ENCODE peak calls at places on chromosomes 5 and 9, in seven cellular contexts. D is activated CD4-positive, alpha-beta T cell treated with anti-CD3 and anti-CD28 coated beads for 24 hours; K is GDM1; N is cardiac fibroblast; O is dermis microvascular lymphatic vessel endothelial cell; T is globus pallidus; L is ELR. Q is an unnamed sample.

GRCh38 chr9:1052119-1052907 is 2.2 kb downstream of the DMRT2 start:
- DNase-seq in D (no peak), N (no peak), K (no peak), L (no peak), O (no peak), T (peak), Q (no peak)

GRCh38 chr9:133002147-133003070 is 23.9 kb downstream of the GFI1B start:
- DNase-seq in L (no peak), O (no peak), T (no peak), N (no peak), K (no peak), D (no peak), Q (no peak)

GRCh38 chr5:2738700-2739359 is 12.6 kb downstream of the IRX2 start:
- DNase-seq in O (no peak), K (no peak), L (no peak), N (no peak), T (no peak), D (no peak), Q (no peak)

GRCh38 chr9:93419023-93419422 is 32.5 kb upstream of the FAM120A start:
- DNase-seq in O (no peak), D (no peak), K (no peak), T (no peak), N (no peak), L (no peak), Q (no peak)

GRCh38 chr5:140140435-140140834 is 14.7 kb downstream of the IGIP start:
- DNase-seq in O (no peak), K (no peak), D (no peak), N (peak), T (no peak), L (no peak), Q (no peak)

GRCh38 chr9:122186301-122186700 is 26.6 kb downstream of the MORN5 start:
- DNase-seq in D (no peak), O (no peak), K (no peak), T (no peak), L (no peak), N (no peak), Q (no peak)

GRCh38 chr5:90562331-90562730 is 3.7 kb downstream of the ADGRV1 start:
- DNase-seq in T (no peak), N (no peak), L (no peak), D (no peak), K (no peak), O (no peak), Q (no peak)

GRCh38 chr5:126883801-126884200 is 106.9 kb downstream of the LMNB1 start:
- DNase-seq in N (peak), T (no peak), K (no peak), O (no peak), L (no peak), D (no peak), Q (no peak)

GRCh38 chr5:158992104-158992740 is 107.5 kb downstream of the EBF1 start:
- DNase-seq in D (no peak), K (no peak), L (no peak), O (no peak), T (no peak), N (peak), Q (peak)

GRCh38 chr9:122844137-122844536 is 15.7 kb upstream of the PDCL start:
- DNase-seq in L (no peak), N (no peak), T (no peak), K (no peak), O (no peak), D (no peak), Q (no peak)

GRCh38 chr5:2193142-2193922 is 310.6 kb upstream of the IRX4 start:
- DNase-seq in D (no peak), T (no peak), K (no peak), L (no peak), O (no peak), N (no peak), Q (no peak)

GRCh38 chr9:88745281-88746001 is 210.5 kb downstream of the NXNL2 start:
- DNase-seq in D (no peak), L (no peak), O (no peak), T (no peak), N (peak), K (no peak), Q (peak)

GRCh38 chr5:157649091-157649490 is 3.1 kb downstream of the SOX30 start:
- DNase-seq in N (no peak), O (no peak), D (no peak), K (no peak), T (no peak), L (no peak), Q (no peak)

GRCh38 chr9:81470864-81471263 is 218.5 kb downstream of the TLE1 start:
- DNase-seq in K (no peak), T (no peak), D (no peak), O (no peak), L (no peak), N (no peak), Q (no peak)

GRCh38 chr5:42626462-42626861 is 130.2 kb upstream of the CCDC152 start:
- DNase-seq in T (no peak), D (no peak), N (no peak), K (no peak), L (no peak), O (no peak), Q (no peak)

GRCh38 chr5:168740055-168740820 is 161.1 kb upstream of the PANK3 start:
- DNase-seq in K (no peak), D (no peak), T (no peak), L (no peak), N (peak), O (no peak), Q (no peak)

GRCh38 chr9:133739408-133740280 is 1.5 kb upstream of the SARDH start:
- DNase-seq in T (no peak), D (no peak), K (no peak), L (no peak), N (no peak), O (no peak), Q (no peak)

GRCh38 chr9:134770972-134771971 is 109.3 kb upstream of the FCN2 start:
- DNase-seq in K (peak), N (no peak), D (no peak), O (no peak), T (no peak), L (no peak), Q (no peak)

GRCh38 chr9:86944974-86945867 is 2.1 kb downstream of the GAS1 start:
- DNase-seq in D (no peak), O (no peak), L (no peak), N (peak), T (peak), K (no peak), Q (no peak)

GRCh38 chr5:123186762-123187161 is 97.7 kb downstream of the PRDM6 start:
- DNase-seq in L (no peak), T (no peak), O (no peak), D (no peak), N (no peak), K (no peak), Q (no peak)

GRCh38 chr5:2329741-2330140 is 421.7 kb downstream of the IRX2 start:
- DNase-seq in K (no peak), L (no peak), D (no peak), T (no peak), N (no peak), O (no peak), Q (no peak)

GRCh38 chr5:141199359-141200235 is at the start of gene PCDHB11:
- DNase-seq in O (no peak), L (peak), K (no peak), T (no peak), D (no peak), N (no peak), Q (no peak)

GRCh38 chr5:82421119-82421518 is 143.0 kb upstream of the RPS23 start:
- DNase-seq in D (no peak), N (peak), L (peak), K (no peak), O (no peak), T (no peak), Q (peak)

GRCh38 chr5:943201-943873 is 50.7 kb downstream of the TRIP13 start:
- DNase-seq in T (no peak), K (no peak), L (no peak), N (no peak), O (no peak), D (no peak), Q (no peak)

GRCh38 chr9:33690156-33690908 is 105.0 kb upstream of the PRSS3 start:
- DNase-seq in T (no peak), L (no peak), N (no peak), O (no peak), D (no peak), K (no peak), Q (no peak)

GRCh38 chr5:42943931-42944631 is 96.0 kb downstream of the ANXA2R start:
- DNase-seq in T (no peak), O (no peak), N (peak), L (no peak), D (no peak), K (no peak), Q (no peak)

GRCh38 chr5:62473209-62473608 is 60.6 kb downstream of the IPO11 start:
- DNase-seq in T (no peak), N (no peak), O (no peak), D (no peak), K (no peak), L (peak), Q (no peak)

GRCh38 chr9:135605238-135605781 is 34.0 kb downstream of the GLT6D1 start:
- DNase-seq in L (no peak), T (no peak), N (no peak), K (no peak), D (no peak), O (no peak), Q (no peak)

GRCh38 chr5:32285489-32286138 is 27.1 kb downstream of the MTMR12 start:
- DNase-seq in T (no peak), O (no peak), K (no peak), L (no peak), N (no peak), D (no peak), Q (no peak)

GRCh38 chr9:120436937-120437592 is 142.9 kb downstream of the CDK5RAP2 start:
- DNase-seq in T (no peak), O (no peak), N (peak), K (peak), L (peak), D (no peak), Q (no peak)

GRCh38 chr5:140796718-140797095 is 2.1 kb downstream of the PCDHA2 start:
- DNase-seq in O (no peak), L (no peak), K (no peak), N (no peak), T (no peak), D (no peak), Q (no peak)

GRCh38 chr9:89606049-89606481 is 1.3 kb downstream of the GADD45G start:
- DNase-seq in K (no peak), O (no peak), D (peak), N (peak), L (peak), T (peak), Q (no peak)

GRCh38 chr5:179668404-179668803 is 12.4 kb downstream of the CBY3 start:
- DNase-seq in L (peak), K (peak), O (peak), D (no peak), T (peak), N (peak), Q (no peak)

GRCh38 chr5:1133510-1134255 is 21.8 kb upstream of the SLC12A7 start:
- DNase-seq in T (no peak), D (no peak), O (no peak), N (no peak), K (no peak), L (no peak), Q (no peak)

GRCh38 chr9:84852902-84853301 is 183.4 kb downstream of the NTRK2 start:
- DNase-seq in D (no peak), O (no peak), L (no peak), N (no peak), K (no peak), T (no peak), Q (no peak)

GRCh38 chr5:150553402-150553801 is 45.5 kb downstream of the NDST1 start:
- DNase-seq in D (no peak), K (no peak), T (no peak), N (no peak), L (no peak), O (no peak), Q (no peak)

GRCh38 chr5:93723005-93723404 is 18.4 kb downstream of the POU5F2 start:
- DNase-seq in K (no peak), N (peak), T (no peak), D (no peak), O (peak), L (peak), Q (no peak)

GRCh38 chr9:105346273-105346672 is 101.6 kb upstream of the FSD1L start:
- DNase-seq in K (no peak), T (no peak), O (no peak), L (no peak), D (no peak), N (no peak), Q (no peak)

GRCh38 chr9:31103836-31104235 is 1280.6 kb upstream of the ACO1 start:
- DNase-seq in N (peak), T (no peak), O (no peak), L (no peak), K (no peak), D (no peak), Q (peak)

Q was measured in skeletal muscle cell.